ENCODE peak calls at places on chromosomes 11 and 22, in four cellular contexts. E, F, I and H are unnamed samples.

GRCh38 chr11:134742228-134742612 is 330.2 kb upstream of the B3GAT1 start:
- DNase-seq in E (no peak), F (no peak), I (no peak), H (peak)

GRCh38 chr11:61152816-61153592 is 8.2 kb downstream of the VPS37C start:
- DNase-seq in E (peak), F (no peak), I (no peak), H (peak)

GRCh38 chr11:59144096-59144495 is 1.4 kb downstream of the FAM111A start:
- DNase-seq in E (no peak), F (no peak), I (no peak), H (no peak)

GRCh38 chr11:27468643-27469332 is 3.8 kb downstream of the LGR4 start:
- DNase-seq in E (peak), F (no peak), I (no peak), H (no peak)

GRCh38 chr11:9232482-9232881 is 32.7 kb downstream of the DENND5A start:
- DNase-seq in E (no peak), F (no peak), I (no peak), H (no peak)

GRCh38 chr22:29004647-29005371 is 56.8 kb downstream of the C22orf31 start:
- DNase-seq in E (no peak), F (no peak), I (peak), H (no peak)

GRCh38 chr11:69245491-69246345 is 48.2 kb upstream of the MYEOV start:
- DNase-seq in E (no peak), F (no peak), I (no peak), H (no peak)

GRCh38 chr11:102521121-102521520 is 9.4 kb downstream of the MMP7 start:
- DNase-seq in E (no peak), F (no peak), I (no peak), H (no peak)

GRCh38 chr11:63933459-63933858 is 5.3 kb upstream of the NAA40 start:
- DNase-seq in E (no peak), F (no peak), I (no peak), H (no peak)

GRCh38 chr11:2519879-2520735 is 75.3 kb downstream of the KCNQ1 start:
- DNase-seq in E (no peak), F (no peak), I (peak), H (no peak)

GRCh38 chr11:10302744-10303557 is 1.9 kb upstream of the ADM start:
- DNase-seq in E (peak), F (peak), I (peak), H (peak)

GRCh38 chr22:26711205-26711958 is 54.0 kb downstream of the MIAT start:
- DNase-seq in E (no peak), F (no peak), I (no peak), H (peak)

GRCh38 chr22:32518848-32519247 is 44.2 kb downstream of the FBXO7 start:
- DNase-seq in E (no peak), F (no peak), I (no peak), H (no peak)

GRCh38 chr22:38930512-38930911 is 26.9 kb upstream of the APOBEC3A start:
- DNase-seq in E (no peak), F (no peak), I (no peak), H (no peak)

GRCh38 chr22:21975273-21975672 is 7.3 kb downstream of the TOP3B start:
- DNase-seq in E (no peak), F (no peak), I (no peak), H (no peak)

GRCh38 chr11:20110908-20111669 is 49.2 kb downstream of the DBX1 start:
- DNase-seq in E (peak), F (peak), I (peak), H (peak)